ENCODE peak calls at places on chromosomes 11 and 22, in eight cellular contexts. E is epithelial cell of esophagus; K is posterior cingulate gyrus; N is stimulated activated CD8-positive, alpha-beta memory T cell treated with anti-CD3 and anti-CD28 coated beads, Interleukin-2, amount 100 ng/mL, for 1 hour; Z is fibroblast of mammary gland; P is neural progenitor cell; I is NCI-H1105 treated with DMSO at 0.1 percent for 48 hours; W is activated T-cell treated with anti-CD3 and anti-CD28 coated beads for 1 hour. S is an unnamed sample.

GRCh38 chr11:47186076-47186936 is at the start of gene PACSIN3:
- DNase-seq in W (no peak), N (no peak), E (peak), P (peak), K (peak), I (peak), Z (no peak), S (peak)

GRCh38 chr11:45906096-45906682 is 882 bp downstream of the FREY1 start:
- DNase-seq in W (no peak), Z (no peak), P (no peak), K (no peak), E (no peak), N (no peak), I (no peak), S (no peak)

GRCh38 chr11:71235719-71236118 is 16.7 kb downstream of the SHANK2 start:
- DNase-seq in E (no peak), Z (no peak), N (no peak), W (no peak), K (no peak), I (no peak), P (no peak), S (no peak)

GRCh38 chr22:46081831-46082210 is 68.5 kb upstream of the PPARA start:
- DNase-seq in N (no peak), Z (no peak), K (peak), I (peak), W (no peak), P (peak), E (no peak), S (no peak)

GRCh38 chr11:130561441-130561881 is 113.0 kb downstream of the ADAMTS15 start:
- DNase-seq in I (no peak), N (no peak), W (no peak), E (no peak), K (no peak), P (no peak), Z (peak), S (no peak)

GRCh38 chr11:44809283-44809682 is 82.5 kb downstream of the TSPAN18 start:
- DNase-seq in Z (no peak), K (no peak), W (no peak), P (no peak), I (no peak), N (no peak), E (no peak), S (no peak)

GRCh38 chr11:121112498-121113455 is 11.7 kb downstream of the TECTA start:
- DNase-seq in E (peak), N (no peak), P (peak), I (peak), W (peak), K (peak), Z (peak), S (peak)

GRCh38 chr11:46808804-46809431 is 37.2 kb downstream of the CKAP5 start:
- DNase-seq in P (no peak), K (no peak), E (peak), N (no peak), I (peak), Z (peak), W (no peak), S (no peak)

GRCh38 chr11:409008-409599 is 5.7 kb downstream of the SIGIRR start:
- DNase-seq in Z (no peak), K (peak), N (no peak), W (no peak), I (no peak), E (no peak), P (no peak), S (no peak)

GRCh38 chr11:78759067-78759466 is 184.4 kb upstream of the NARS2 start:
- DNase-seq in W (no peak), I (peak), Z (no peak), E (no peak), P (no peak), K (no peak), N (no peak), S (no peak)

GRCh38 chr11:36510567-36511020 is 522 bp upstream of the TRAF6 start:
- DNase-seq in P (no peak), Z (peak), I (no peak), N (no peak), W (no peak), E (peak), K (peak), S (no peak)

GRCh38 chr11:117830674-117831351 is 6.3 kb upstream of the FXYD2 start:
- DNase-seq in E (no peak), I (no peak), P (no peak), N (no peak), K (peak), Z (no peak), W (no peak), S (no peak)

GRCh38 chr11:33899383-33900037 is 7.6 kb upstream of the LMO2 start:
- DNase-seq in N (no peak), W (no peak), K (peak), E (peak), Z (peak), P (peak), I (peak), S (peak)

GRCh38 chr11:61293869-61294716 is 1.0 kb downstream of the VWCE start:
- DNase-seq in N (no peak), Z (peak), P (peak), I (peak), E (peak), W (peak), K (peak), S (peak)

GRCh38 chr11:96607890-96608558 is 218.2 kb downstream of the JRKL start:
- DNase-seq in P (no peak), Z (no peak), K (no peak), E (peak), N (no peak), I (no peak), W (no peak), S (no peak)

GRCh38 chr11:129840236-129840635 is 24.6 kb downstream of the TMEM45B start:
- DNase-seq in N (no peak), I (no peak), K (no peak), E (peak), P (no peak), Z (no peak), W (no peak), S (no peak)

GRCh38 chr11:118015385-118015841 is 29.2 kb downstream of the IL10RA start:
- DNase-seq in K (no peak), E (no peak), W (no peak), P (no peak), Z (no peak), N (no peak), I (no peak), S (no peak)

GRCh38 chr22:20008221-20008995 is 8.2 kb downstream of the ARVCF start:
- DNase-seq in Z (no peak), I (no peak), W (no peak), N (no peak), P (no peak), K (peak), E (peak), S (no peak)

GRCh38 chr11:103317118-103317517 is 207.9 kb downstream of the DYNC2H1 start:
- DNase-seq in Z (peak), E (peak), K (no peak), W (no peak), N (no peak), I (no peak), P (no peak), S (no peak)

GRCh38 chr11:32431657-32432056 is 3.7 kb downstream of the WT1 start:
- DNase-seq in I (no peak), E (no peak), N (no peak), Z (no peak), K (no peak), P (no peak), W (no peak), S (no peak)

GRCh38 chr11:73157141-73158010 is 15.3 kb upstream of the FCHSD2 start:
- DNase-seq in I (no peak), Z (peak), K (no peak), P (no peak), E (no peak), N (no peak), W (no peak), S (no peak)

GRCh38 chr11:61842421-61842820 is 14.3 kb downstream of the FADS2 start:
- DNase-seq in W (no peak), I (no peak), N (no peak), Z (no peak), K (peak), P (no peak), E (no peak), S (no peak)

GRCh38 chr22:40161182-40161581 is 16.5 kb upstream of the TNRC6B start:
- DNase-seq in W (no peak), E (no peak), Z (no peak), I (no peak), K (no peak), P (no peak), N (no peak), S (no peak)

GRCh38 chr22:44592466-44593180 is 94.6 kb upstream of the RTL6 start:
- DNase-seq in K (peak), Z (no peak), N (no peak), E (no peak), P (no peak), W (no peak), I (no peak), S (no peak)

GRCh38 chr11:35539781-35540281 is 14.4 kb upstream of the PAMR1 start:
- DNase-seq in E (peak), K (no peak), N (no peak), P (no peak), Z (peak), W (no peak), I (no peak), S (no peak)

GRCh38 chr11:65852508-65853248 is 5.3 kb downstream of the CFL1 start:
- DNase-seq in I (no peak), E (no peak), P (peak), K (peak), W (no peak), Z (no peak), N (no peak), S (no peak)

GRCh38 chr22:42418811-42419243 is 13.4 kb downstream of the NFAM1 start:
- DNase-seq in E (peak), K (no peak), W (no peak), N (no peak), Z (no peak), P (no peak), I (peak), S (no peak)

GRCh38 chr11:44950036-44950624 is 553 bp downstream of the TP53I11 start:
- DNase-seq in Z (no peak), I (peak), N (no peak), K (no peak), E (no peak), W (peak), P (peak), S (peak)

GRCh38 chr11:132422725-132423124 is 1052.3 kb downstream of the NTM start:
- DNase-seq in P (no peak), Z (no peak), N (no peak), E (no peak), K (no peak), W (no peak), I (no peak), S (no peak)

GRCh38 chr11:77345621-77346020 is 44.1 kb upstream of the GDPD4 start:
- DNase-seq in K (no peak), P (no peak), N (no peak), W (no peak), E (no peak), Z (peak), I (no peak), S (no peak)

S was measured in 8988T.